ENCODE peak calls at places on chromosomes 12 and 14, in four cellular contexts. F, G, Y and N are unnamed samples.

GRCh38 chr14:56810341-56810740 is at the start of gene OTX2:
- DNase-seq in F (no peak), G (no peak), Y (no peak), N (no peak)

GRCh38 chr12:92342574-92342973 is 196.9 kb upstream of the BTG1 start:
- DNase-seq in F (no peak), G (no peak), Y (no peak), N (no peak)

GRCh38 chr12:76790564-76791552 is 26.9 kb downstream of the ZDHHC17 start:
- DNase-seq in F (peak), G (no peak), Y (peak), N (peak)

GRCh38 chr12:3920378-3921141 is 47.4 kb upstream of the PARP11 start:
- DNase-seq in F (peak), G (no peak), Y (no peak), N (peak)

GRCh38 chr14:50521912-50522341 is 10.4 kb downstream of the MAP4K5 start:
- DNase-seq in F (peak), G (no peak), Y (peak), N (peak)

GRCh38 chr14:32226051-32226450 is 23.0 kb upstream of the RNU6-8 start:
- DNase-seq in F (no peak), G (no peak), Y (peak), N (peak)

GRCh38 chr12:39763071-39763893 is 143.7 kb upstream of the ABCD2 start:
- DNase-seq in F (no peak), G (no peak), Y (no peak), N (no peak)

GRCh38 chr12:100919116-100919515 is 124.5 kb downstream of the ANO4 start:
- DNase-seq in F (peak), G (no peak), Y (peak), N (no peak)

GRCh38 chr14:106879241-106879640 is 1352.9 kb downstream of the TMEM121 start:
- DNase-seq in F (no peak), G (no peak), Y (no peak), N (no peak)

GRCh38 chr14:56359245-56359644 is 220.4 kb upstream of the TMEM260 start:
- DNase-seq in F (peak), G (no peak), Y (no peak), N (no peak)

GRCh38 chr14:51490205-51490604 is 161.5 kb upstream of the FRMD6 start:
- DNase-seq in F (peak), G (no peak), Y (peak), N (peak)

GRCh38 chr14:70920608-70921007 is 13.3 kb downstream of the PCNX1 start:
- DNase-seq in F (no peak), G (no peak), Y (peak), N (no peak)

GRCh38 chr12:49092086-49092815 is 2.4 kb downstream of the DHH start:
- DNase-seq in F (no peak), G (peak), Y (peak), N (peak)

GRCh38 chr12:124500232-124501079 is 67.0 kb downstream of the NCOR2 start:
- DNase-seq in F (no peak), G (no peak), Y (peak), N (peak)

GRCh38 chr14:68998062-68998461 is 19.0 kb upstream of the ACTN1 start:
- DNase-seq in F (no peak), G (no peak), Y (no peak), N (no peak)

GRCh38 chr12:51083140-51083833 is at the start of gene CSRNP2:
- DNase-seq in F (peak), G (peak), Y (peak), N (peak)
- TF ChIP-seq CTCF in F (no peak), G (peak), Y (no peak), N (peak)

GRCh38 chr12:64077922-64078321 is 144.2 kb downstream of the KICS2 start:
- DNase-seq in F (no peak), G (no peak), Y (peak), N (no peak)
- TF ChIP-seq CTCF in F (peak), G (no peak), Y (peak), N (peak)

GRCh38 chr14:23916038-23916437 is 37.5 kb upstream of the DHRS4 start:
- DNase-seq in F (no peak), G (no peak), Y (no peak), N (no peak)
- TF ChIP-seq CTCF in F (no peak), G (no peak), Y (no peak), N (no peak)

GRCh38 chr12:69783365-69783764 is 41.7 kb upstream of the MYRFL start:
- DNase-seq in F (no peak), G (no peak), Y (peak), N (no peak)

GRCh38 chr12:69779928-69780327 is 41.3 kb downstream of the RAB3IP start:
- DNase-seq in F (peak), G (no peak), Y (peak), N (peak)
- TF ChIP-seq CTCF in F (peak), G (no peak), Y (peak), N (peak)

DNA sequence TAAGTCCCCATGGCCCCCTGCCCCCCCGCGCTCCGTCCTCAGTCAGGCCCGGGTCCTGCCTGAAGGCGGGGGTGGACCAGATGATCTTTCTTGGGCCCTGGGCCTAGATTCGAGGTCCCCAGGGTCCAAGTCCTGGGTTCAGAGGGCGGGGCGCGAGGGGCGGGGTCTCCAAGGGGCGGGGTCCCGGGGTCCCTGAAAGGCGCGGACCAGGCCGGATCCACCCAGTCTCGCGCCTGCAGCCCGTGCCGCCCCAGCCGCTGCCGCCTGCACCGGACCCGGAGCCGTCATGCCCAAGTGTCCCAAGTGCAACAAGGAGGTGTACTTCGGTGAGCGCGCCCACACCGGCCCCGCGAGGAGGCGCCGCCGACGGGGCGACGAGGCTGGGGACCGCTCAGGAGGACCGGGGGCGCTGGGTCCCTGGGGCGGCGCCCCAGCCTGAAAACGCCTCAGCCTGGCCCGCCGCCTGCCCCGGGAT is 325 bp downstream of the CRIP1 start:
- DNase-seq in F (no peak), G (peak), Y (no peak), N (no peak)
- TF ChIP-seq CTCF in F (no peak), G (no peak), Y (no peak), N (no peak)

GRCh38 chr12:30882706-30883105 is 43.8 kb upstream of the TSPAN11 start:
- DNase-seq in F (peak), G (no peak), Y (no peak), N (no peak)
- TF ChIP-seq CTCF in F (no peak), G (no peak), Y (no peak), N (peak)

GRCh38 chr12:122078141-122079037 is at the start of gene MLXIP:
- DNase-seq in F (peak), G (peak), Y (peak), N (peak)
- TF ChIP-seq CTCF in F (no peak), G (no peak), Y (no peak), N (no peak)

GRCh38 chr12:67451206-67451605 is 182.0 kb downstream of the CAND1 start:
- DNase-seq in F (no peak), G (no peak), Y (no peak), N (no peak)
- TF ChIP-seq CTCF in F (no peak), G (no peak), Y (no peak), N (no peak)